ENCODE peak calls at places on chromosomes 1 and 21, in ten cellular contexts. V is body of pancreas, H is sigmoid colon, A is breast epithelium, K is heart left ventricle, O is heart right ventricle, R is ovary, X is psoas muscle, F is lower lobe of right lung, P is mammary epithelial cell. S is an unnamed sample.

GRCh38 chr1:85707990-85708825 is at the start of gene ZNHIT6:
- DNase-seq in V (peak), H (peak), A (peak), K (peak), O (peak), R (peak), X (peak), F (peak), P (peak), S (peak)

GRCh38 chr1:185050823-185051451 is 5.6 kb downstream of the RNF2 start:
- DNase-seq in V (no peak), H (no peak), A (no peak), K (no peak), O (no peak), R (no peak), X (no peak), F (no peak), P (no peak), S (no peak)

GRCh38 chr1:243605604-243606003 is 244.4 kb downstream of the AKT3 start:
- DNase-seq in V (no peak), H (no peak), A (no peak), K (no peak), O (no peak), R (no peak), X (no peak), F (no peak), P (no peak), S (no peak)

GRCh38 chr1:236944556-236944955 is 59.7 kb downstream of the MT1HL1 start:
- DNase-seq in V (no peak), H (no peak), A (no peak), K (no peak), O (no peak), R (no peak), X (no peak), F (no peak), P (no peak), S (no peak)

GRCh38 chr1:204455063-204455830 is 39.4 kb downstream of the PIK3C2B start:
- DNase-seq in V (no peak), H (no peak), A (no peak), K (no peak), O (no peak), R (no peak), X (no peak), F (no peak), P (no peak), S (no peak)

GRCh38 chr1:33001282-33001681 is 35.4 kb downstream of the AK2 start:
- DNase-seq in V (no peak), H (no peak), A (no peak), K (no peak), O (no peak), R (no peak), X (no peak), F (no peak), P (no peak), S (no peak)

GRCh38 chr1:21294266-21295058 is 4.2 kb upstream of the ECE1 start:
- DNase-seq in V (no peak), H (no peak), A (no peak), K (no peak), O (no peak), R (no peak), X (no peak), F (peak), P (peak), S (no peak)

GRCh38 chr1:17527036-17527914 is 12.2 kb upstream of the ARHGEF10L start:
- DNase-seq in V (no peak), H (no peak), A (no peak), K (no peak), O (no peak), R (no peak), X (no peak), F (no peak), P (no peak), S (no peak)

GRCh38 chr1:52139817-52140540 is 1.9 kb upstream of the ZFYVE9 start:
- DNase-seq in V (no peak), H (no peak), A (no peak), K (no peak), O (no peak), R (no peak), X (no peak), F (no peak), P (peak), S (no peak)

GRCh38 chr1:53792751-53793150 is 45.3 kb downstream of the NDC1 start:
- DNase-seq in V (no peak), H (no peak), A (no peak), K (no peak), O (no peak), R (no peak), X (no peak), F (no peak), P (no peak), S (no peak)

GRCh38 chr1:32180186-32181060 is 948 bp downstream of the TXLNA start:
- DNase-seq in V (peak), H (peak), A (no peak), K (peak), O (peak), R (peak), X (peak), F (peak), P (peak), S (peak)

GRCh38 chr1:236514703-236515442 is 8.9 kb upstream of the LGALS8 start:
- DNase-seq in V (no peak), H (no peak), A (no peak), K (no peak), O (no peak), R (no peak), X (no peak), F (no peak), P (no peak), S (no peak)

GRCh38 chr1:246117066-246117791 is 389.9 kb downstream of the SMYD3 start:
- DNase-seq in V (peak), H (no peak), A (no peak), K (peak), O (no peak), R (no peak), X (no peak), F (no peak), P (no peak), S (peak)

GRCh38 chr1:43002766-43003165 is 44.1 kb upstream of the SLC2A1 start:
- DNase-seq in V (no peak), H (no peak), A (no peak), K (no peak), O (no peak), R (no peak), X (no peak), F (no peak), P (no peak), S (no peak)

GRCh38 chr1:53678046-53678445 is 60.9 kb downstream of the GLIS1 start:
- DNase-seq in V (no peak), H (no peak), A (no peak), K (no peak), O (no peak), R (no peak), X (no peak), F (no peak), P (no peak), S (no peak)

GRCh38 chr1:244970236-244970652 is 105.9 kb upstream of the HNRNPU start:
- DNase-seq in V (peak), H (no peak), A (no peak), K (no peak), O (peak), R (peak), X (peak), F (peak), P (peak), S (peak)

DNA sequence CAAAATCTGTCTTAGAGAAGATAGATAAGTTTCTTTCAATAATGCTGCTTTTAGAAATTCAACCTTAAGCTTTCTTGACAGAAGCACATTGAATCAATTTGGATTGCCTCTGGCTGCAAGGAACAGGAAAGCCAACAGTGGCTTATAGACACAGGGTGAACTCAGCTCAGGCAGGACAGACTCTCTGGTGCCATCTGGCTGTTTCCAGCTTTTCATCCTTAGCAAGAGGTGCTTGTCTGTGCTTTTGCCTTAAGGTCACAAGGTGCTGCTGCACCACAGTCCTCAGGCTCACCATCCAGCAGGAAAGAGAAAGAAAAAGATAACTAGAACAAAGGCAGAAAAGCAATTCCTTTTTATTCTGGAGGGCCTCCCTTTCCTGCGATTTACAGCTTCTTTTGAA is 93.7 kb upstream of the ETS2 start:
- DNase-seq in V (no peak), H (no peak), A (no peak), K (no peak), O (no peak), R (no peak), X (no peak), F (no peak), P (peak), S (no peak)
- H3K4me3 ChIP-seq in V (no peak), H (no peak), A (no peak), K (no peak), O (no peak), R (no peak), X (no peak), F (no peak), P (no peak), S (no peak)

DNA sequence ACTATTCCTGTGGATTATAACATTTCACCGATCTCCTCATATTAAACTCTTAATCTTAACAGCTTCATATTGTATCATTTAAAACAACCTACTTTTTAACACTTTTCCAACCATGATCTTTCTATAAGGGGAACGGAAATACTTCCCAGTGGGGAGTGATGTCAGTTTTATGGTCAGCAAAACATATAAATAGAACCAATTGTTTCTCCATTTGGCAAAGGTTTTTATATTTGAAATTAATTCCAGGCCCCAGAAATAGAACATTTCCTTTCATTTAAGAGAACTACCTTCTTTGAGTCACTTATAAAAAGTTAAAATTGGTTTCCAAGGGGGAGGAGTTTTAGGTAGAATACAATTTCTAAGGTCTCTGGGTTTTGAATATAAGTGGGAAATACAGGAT is 189.6 kb downstream of the TGFBR3 start:
- DNase-seq in V (no peak), H (no peak), A (no peak), K (no peak), O (no peak), R (no peak), X (no peak), F (no peak), P (no peak), S (no peak)
- H3K27ac ChIP-seq in V (no peak), H (peak), A (peak), K (peak), O (peak), R (peak), X (no peak), F (no peak), P (no peak), S (no peak)

DNA sequence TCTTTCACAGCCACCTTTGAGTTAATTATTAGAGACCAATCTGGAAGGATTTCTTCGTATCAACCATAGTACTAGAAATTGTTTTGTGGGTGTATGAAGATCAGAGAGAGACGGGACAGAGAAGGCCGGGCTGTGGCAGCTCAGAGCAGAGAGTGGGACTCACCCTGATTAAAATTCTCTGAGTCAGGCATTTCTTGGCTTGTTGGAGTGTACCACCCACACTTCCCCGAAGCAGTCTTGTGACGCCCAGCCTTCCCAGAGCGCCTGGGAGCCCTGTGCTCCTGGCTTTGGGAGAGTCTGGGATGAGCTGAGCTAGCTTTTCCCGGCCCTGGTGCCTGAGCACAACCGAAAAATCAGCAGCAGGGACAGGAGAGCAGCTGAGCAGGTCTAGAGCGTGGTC is 19.4 kb downstream of the PLEKHM2 start:
- DNase-seq in V (peak), H (peak), A (no peak), K (peak), O (peak), R (peak), X (peak), F (peak), P (peak), S (peak)
- H3K4me3 ChIP-seq in V (no peak), H (no peak), A (no peak), K (no peak), O (peak), R (peak), X (peak), F (no peak), P (peak), S (peak)

DNA sequence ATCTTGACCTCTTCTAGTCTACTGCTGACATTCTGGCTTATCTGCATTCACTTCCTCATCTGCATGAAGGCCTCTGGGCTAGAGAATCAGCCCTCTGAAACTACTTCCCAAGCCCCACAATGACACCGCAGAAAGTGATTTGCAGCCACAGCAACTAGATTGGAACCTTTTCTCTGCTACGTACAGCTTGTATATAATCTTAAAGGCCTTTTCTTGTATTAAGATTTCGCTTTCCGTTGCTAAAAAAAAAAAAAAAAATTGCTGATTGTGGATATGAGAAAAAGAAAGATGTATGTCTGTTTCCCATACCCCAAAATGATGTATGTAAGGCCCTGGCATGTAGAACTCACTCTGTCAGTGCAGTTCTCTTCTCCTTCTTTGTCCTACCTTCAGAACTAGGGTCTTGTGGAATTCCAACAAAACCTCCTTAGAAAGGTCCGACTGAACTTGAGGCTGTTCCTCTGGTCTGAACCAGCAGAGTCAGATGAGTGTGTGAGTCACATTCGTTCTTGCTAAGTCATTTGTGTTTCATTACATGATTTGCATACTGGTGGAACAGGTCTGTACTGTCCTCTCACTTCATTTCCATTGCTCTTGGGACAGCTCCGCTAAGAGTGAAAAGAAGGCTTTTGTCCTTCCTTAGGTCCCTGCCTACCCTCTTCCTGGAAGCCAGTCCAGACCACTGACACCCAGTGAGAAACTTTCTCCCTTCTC is 62.7 kb downstream of the PLPP3 start:
- DNase-seq in V (peak), H (no peak), A (no peak), K (no peak), O (no peak), R (no peak), X (no peak), F (no peak), P (peak), S (no peak)
- H3K27ac ChIP-seq in V (peak), H (no peak), A (peak), K (peak), O (peak), R (no peak), X (no peak), F (peak), P (peak), S (no peak)

DNA sequence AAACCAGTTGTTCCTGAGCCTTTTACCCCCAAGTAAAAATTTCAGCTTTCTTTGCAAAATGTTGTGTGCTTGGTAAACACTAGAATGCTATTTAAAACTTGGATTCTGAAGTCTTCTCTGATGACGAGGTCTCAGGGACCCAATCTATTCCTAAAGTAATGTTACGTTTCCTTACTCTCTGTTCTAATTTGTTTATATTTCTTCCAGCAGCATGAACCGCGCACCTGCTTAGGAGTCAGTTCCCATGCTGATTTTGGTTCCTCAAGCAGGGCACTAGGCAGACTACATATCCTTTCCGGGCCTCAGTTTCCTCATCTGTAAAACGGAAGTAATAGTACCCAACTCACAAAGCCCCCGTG is 937 bp upstream of the ALDH4A1 start:
- DNase-seq in V (no peak), H (no peak), A (no peak), K (no peak), O (no peak), R (no peak), X (no peak), F (no peak), P (no peak), S (no peak)
- H3K4me3 ChIP-seq in V (peak), H (peak), A (peak), K (peak), O (peak), R (peak), X (peak), F (peak), P (peak), S (peak)

GRCh38 chr1:46717654-46718053 is 1.3 kb downstream of the EFCAB14 start:
- DNase-seq in V (no peak), H (no peak), A (no peak), K (no peak), O (no peak), R (no peak), X (no peak), F (no peak), P (no peak), S (no peak)
- H3K27ac ChIP-seq in V (peak), H (no peak), A (peak), K (no peak), O (peak), R (no peak), X (no peak), F (peak), P (peak), S (no peak)

GRCh38 chr21:33966324-33966949 is 50.8 kb upstream of the ATP5PO start:
- DNase-seq in V (no peak), H (no peak), A (no peak), K (no peak), O (no peak), R (no peak), X (no peak), F (no peak), P (no peak), S (no peak)

GRCh38 chr21:33969600-33969999 is 54.0 kb upstream of the ATP5PO start:
- DNase-seq in V (no peak), H (no peak), A (no peak), K (no peak), O (no peak), R (no peak), X (no peak), F (no peak), P (no peak), S (no peak)

GRCh38 chr21:33967086-33967571 is 51.5 kb upstream of the ATP5PO start:
- DNase-seq in V (no peak), H (no peak), A (no peak), K (no peak), O (no peak), R (no peak), X (no peak), F (no peak), P (no peak), S (no peak)

GRCh38 chr21:33968998-33969353 is 53.4 kb upstream of the ATP5PO start:
- DNase-seq in V (no peak), H (no peak), A (no peak), K (no peak), O (no peak), R (no peak), X (no peak), F (no peak), P (no peak), S (no peak)

GRCh38 chr21:33968082-33968997 is 52.7 kb upstream of the ATP5PO start:
- DNase-seq in V (no peak), H (no peak), A (no peak), K (peak), O (no peak), R (no peak), X (no peak), F (no peak), P (peak), S (no peak)
- H3K4me3 ChIP-seq in V (no peak), H (no peak), A (no peak), K (no peak), O (no peak), R (no peak), X (no peak), F (no peak), P (no peak), S (no peak)

DNA sequence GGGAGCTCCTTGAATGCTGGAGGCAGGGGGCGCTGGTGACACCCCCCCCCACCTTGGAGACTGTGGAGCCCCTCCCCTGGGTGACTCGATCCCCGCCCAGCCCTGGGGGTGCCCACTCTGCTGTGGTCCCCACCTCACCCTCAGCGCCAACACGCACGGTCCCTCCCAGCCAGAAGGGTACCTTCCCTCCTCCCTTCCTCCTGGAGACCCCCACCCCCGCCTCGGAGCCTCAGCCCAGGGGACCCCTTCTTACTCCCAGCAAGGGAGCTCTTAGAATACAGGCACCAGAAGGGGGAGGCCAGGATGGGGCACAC is 5.6 kb downstream of the PLEKHG5 start:
- DNase-seq in V (no peak), H (no peak), A (no peak), K (no peak), O (no peak), R (no peak), X (no peak), F (no peak), P (no peak), S (no peak)
- H3K27ac ChIP-seq in V (no peak), H (no peak), A (no peak), K (no peak), O (peak), R (no peak), X (peak), F (peak), P (no peak), S (no peak)

DNA sequence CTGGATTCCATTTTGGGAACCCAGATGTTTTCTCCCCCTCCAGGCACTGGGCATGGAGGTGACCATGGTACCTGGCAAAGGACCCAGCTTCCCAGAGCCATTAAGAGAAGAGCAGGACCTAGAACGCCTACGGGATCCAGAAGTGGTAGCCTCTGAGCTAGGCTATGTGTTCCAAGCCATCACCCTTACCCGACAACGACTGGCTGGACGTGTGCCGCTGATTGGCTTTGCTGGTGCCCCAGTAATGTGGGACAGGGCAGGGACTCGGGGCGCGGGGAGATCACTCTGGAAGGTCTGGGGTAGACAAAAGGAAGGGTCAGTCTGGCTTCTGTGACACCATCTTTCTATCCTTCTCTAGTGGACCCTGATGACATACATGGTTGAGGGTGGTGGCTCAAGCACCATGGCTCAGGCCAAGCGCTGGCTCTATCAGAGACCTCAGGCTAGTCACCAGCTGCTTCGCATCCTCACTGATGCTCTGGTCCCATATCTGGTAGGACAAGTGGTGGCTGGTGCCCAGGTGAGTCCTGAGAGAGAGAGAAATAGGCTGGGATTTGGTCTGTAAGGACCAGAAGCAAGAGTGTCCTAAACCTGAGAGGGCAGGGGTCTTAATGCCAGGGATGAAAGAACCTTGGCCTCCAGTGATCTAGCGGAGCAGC is 1.6 kb downstream of the UROD start:
- DNase-seq in V (no peak), H (no peak), A (no peak), K (no peak), O (no peak), R (no peak), X (no peak), F (no peak), P (no peak), S (no peak)
- H3K4me3 ChIP-seq in V (no peak), H (no peak), A (no peak), K (no peak), O (no peak), R (no peak), X (no peak), F (no peak), P (no peak), S (no peak)

S was measured in dorsolateral prefrontal cortex.